ENCODE peak calls at places on chromosomes 11 and 22, in eight cellular contexts. D is H1, T is epithelial cell of proximal tubule, K is cardiac muscle cell, H is A549, M is adrenal gland, Z is glutamatergic neuron, P is mucosa of descending colon. A is an unnamed sample.

GRCh38 chr11:86818466-86819282 is 18.3 kb downstream of the PRSS23 start:
- DNase-seq in D (no peak), T (peak; percentile 42), K (peak; percentile 85), H (peak; percentile 82), M (no peak), Z (no peak), P (no peak), A (no peak)

GRCh38 chr22:44026630-44027511 is 2.8 kb downstream of the PARVB start:
- DNase-seq in D (no peak), T (no peak), K (peak; percentile 62), H (no peak), M (peak; percentile 81), Z (no peak), P (peak; percentile 88), A (peak; percentile 41)

GRCh38 chr22:19430890-19431541 is 517 bp downstream of the HIRA start:
- DNase-seq in D (no peak), T (no peak), K (peak; percentile 39), H (peak; percentile 26), M (peak; percentile 48), Z (peak; percentile 53), P (peak; percentile 85), A (no peak)

GRCh38 chr11:73425118-73425517 is 48.9 kb downstream of the RELT start:
- DNase-seq in D (no peak), T (no peak), K (no peak), H (no peak), M (peak; percentile 26), Z (no peak), P (no peak), A (no peak)

GRCh38 chr22:23117275-23117674 is 24.5 kb downstream of the RSPH14 start:
- DNase-seq in D (no peak), T (no peak), K (no peak), H (no peak), M (no peak), Z (no peak), P (no peak), A (no peak)

GRCh38 chr11:110106713-110107274 is 13.6 kb downstream of the ZC3H12C start:
- DNase-seq in D (no peak), T (no peak), K (no peak), H (no peak), M (no peak), Z (no peak), P (no peak), A (no peak)

GRCh38 chr11:70246196-70246595 is 24.3 kb upstream of the PPFIA1 start:
- DNase-seq in D (no peak), T (no peak), K (peak; percentile 30), H (no peak), M (no peak), Z (no peak), P (no peak), A (no peak)

GRCh38 chr11:16958833-16959232 is 55.4 kb downstream of the PLEKHA7 start:
- DNase-seq in D (no peak), T (no peak), K (no peak), H (no peak), M (no peak), Z (no peak), P (peak; percentile 74), A (no peak)

GRCh38 chr22:50306753-50307749 is at the start of gene PLXNB2:
- DNase-seq in D (no peak), T (no peak), K (peak; percentile 91), H (peak; percentile 77), M (peak; percentile 85), Z (peak; percentile 78), P (peak; percentile 85), A (no peak)

GRCh38 chr11:32884770-32885384 is 7.7 kb upstream of the QSER1 start:
- DNase-seq in D (no peak), T (no peak), K (peak; percentile 35), H (peak; percentile 34), M (peak; percentile 4), Z (no peak), P (no peak), A (no peak)

GRCh38 chr22:37379716-37380115 is 47.6 kb downstream of the ELFN2 start:
- DNase-seq in D (no peak), T (no peak), K (no peak), H (no peak), M (no peak), Z (no peak), P (no peak), A (no peak)

GRCh38 chr11:45580399-45580798 is 85.0 kb downstream of the CHST1 start:
- DNase-seq in D (no peak), T (no peak), K (peak; percentile 69), H (peak; percentile 18), M (peak; percentile 32), Z (no peak), P (no peak), A (no peak)

GRCh38 chr11:96426356-96427103 is 36.7 kb downstream of the JRKL start:
- DNase-seq in D (no peak), T (peak; percentile 7), K (peak; percentile 75), H (peak; percentile 34), M (peak; percentile 3), Z (no peak), P (no peak), A (no peak)

GRCh38 chr11:61793084-61793828 is 545 bp downstream of the FEN1 start:
- DNase-seq in D (no peak), T (no peak), K (no peak), H (peak; percentile 31), M (no peak), Z (no peak), P (no peak), A (no peak)

GRCh38 chr11:108589136-108589535 is 4.4 kb downstream of the EXPH5 start:
- DNase-seq in D (no peak), T (no peak), K (no peak), H (no peak), M (no peak), Z (no peak), P (no peak), A (no peak)

DNA sequence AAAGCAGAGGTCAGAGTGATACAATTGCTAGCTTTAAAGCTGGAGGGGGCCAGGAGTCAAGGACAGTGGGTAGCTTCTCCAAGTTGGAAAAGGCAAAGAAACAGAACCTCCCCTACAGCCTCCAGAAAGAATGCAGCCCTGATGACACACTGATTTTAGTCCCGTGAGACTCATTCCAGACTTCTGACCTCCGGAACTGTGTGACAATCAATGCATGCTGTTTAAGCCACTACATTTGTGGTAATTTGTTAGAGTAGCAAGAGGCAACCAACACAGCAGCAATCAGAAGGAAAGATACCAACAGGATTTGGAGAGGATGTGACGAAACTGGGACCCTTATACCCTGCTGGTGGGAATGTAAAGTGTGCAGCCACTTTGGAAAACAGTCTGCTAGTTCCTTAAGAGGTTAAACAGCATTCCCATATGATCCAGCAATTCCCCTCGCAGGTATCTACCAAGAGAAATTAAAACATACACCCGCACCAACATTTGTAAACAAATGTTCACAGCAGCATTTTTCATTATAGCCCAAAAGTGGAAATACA is 66.7 kb downstream of the DSCAML1 start:
- DNase-seq in D (no peak), T (no peak), K (no peak), H (no peak), M (no peak), Z (no peak), P (no peak), A (no peak)
- TF ChIP-seq CTCF in D (no peak), T (peak; percentile 8), K (peak; percentile 3), H (no peak), M (no peak), Z (no peak), P (no peak), A (no peak)

DNA sequence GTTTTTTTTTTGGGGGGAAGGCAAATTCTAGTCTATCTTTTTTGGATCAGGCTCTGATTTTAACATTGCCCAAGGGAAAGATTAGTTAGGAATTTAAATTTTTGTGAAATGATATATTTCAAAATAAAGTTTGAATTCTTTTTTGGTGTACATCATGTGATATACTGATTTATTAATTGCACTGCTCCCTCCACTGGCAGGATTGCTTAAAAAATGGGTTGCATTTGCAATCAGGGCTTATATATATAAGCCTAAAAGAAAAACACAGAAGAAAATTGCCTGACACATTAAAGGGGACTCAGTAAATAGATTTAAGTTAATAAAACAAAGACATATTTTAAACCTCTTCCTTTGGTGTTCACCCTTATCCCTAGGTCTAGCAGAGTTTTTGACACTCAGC is 1.2 kb downstream of the DYNC2H1 start:
- DNase-seq in D (no peak), T (no peak), K (peak; percentile 72), H (peak; percentile 12), M (no peak), Z (no peak), P (no peak), A (no peak)
- TF ChIP-seq CTCF in D (no peak), T (peak; percentile 32), K (peak; percentile 48), H (peak; percentile 19), M (peak; percentile 13), Z (no peak), P (no peak), A (no peak)

GRCh38 chr11:67645521-67646457 is 4.7 kb downstream of the ACY3 start:
- DNase-seq in D (no peak), T (no peak), K (no peak), H (no peak), M (no peak), Z (no peak), P (peak; percentile 54), A (no peak)
- TF ChIP-seq CTCF in D (no peak), T (no peak), K (no peak), H (no peak), M (no peak), Z (no peak), P (no peak), A (no peak)

DNA sequence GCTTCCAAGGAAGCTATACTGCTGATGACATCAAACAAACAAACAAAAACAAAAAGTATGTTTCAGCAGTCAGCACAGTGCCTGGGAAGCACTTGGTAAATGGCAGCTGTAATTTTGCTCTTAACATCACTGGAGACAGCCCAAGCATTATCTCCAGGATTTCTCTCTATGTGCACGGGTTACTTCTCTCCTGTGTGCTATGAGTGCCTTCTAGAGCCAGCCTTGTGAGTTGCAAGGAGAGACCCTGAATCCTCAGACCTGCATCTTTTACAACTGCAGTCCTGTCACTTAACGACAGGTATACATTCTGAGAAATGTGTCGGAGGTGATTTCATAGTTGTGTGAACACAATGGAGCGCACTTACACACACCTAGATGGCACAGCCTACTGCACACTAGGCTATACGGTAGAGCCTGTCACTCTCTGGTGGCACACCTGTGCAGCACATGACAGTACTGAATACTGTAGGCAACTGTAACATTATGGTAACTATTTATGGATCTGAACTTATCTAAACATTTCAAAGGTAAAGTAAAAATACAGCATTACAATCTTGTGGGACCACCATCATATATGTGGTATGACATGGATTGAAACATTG is 662.5 kb upstream of the B3GAT1 start:
- DNase-seq in D (no peak), T (no peak), K (peak; percentile 2), H (no peak), M (no peak), Z (no peak), P (no peak), A (no peak)
- TF ChIP-seq CTCF in D (no peak), T (peak; percentile 54), K (no peak), H (no peak), M (no peak), Z (no peak), P (no peak), A (no peak)

A was measured in omental fat pad.